ENCODE peak calls at places on chromosome 22, in five cellular contexts. Z is mammary epithelial cell, D is HCT116, T is fibroblast of lung, B is hepatocyte. S is an unnamed sample.
A peak's percentile ranks its signal among the peaks of the same experiment; 100 is the strongest.

GRCh38 chr22:24510694-24511625 is 15.8 kb downstream of the UPB1 start:
- DNase-seq in Z (peak; percentile 16), D (no peak), T (peak; percentile 63), B (peak; percentile 51), S (no peak)

GRCh38 chr22:36463783-36464184 is 17.7 kb downstream of the TXN2 start:
- DNase-seq in Z (no peak), D (no peak), T (no peak), B (no peak), S (no peak)

GRCh38 chr22:24331468-24332440 is 61.1 kb downstream of the SPECC1L start:
- DNase-seq in Z (no peak), D (no peak), T (no peak), B (no peak), S (no peak)

GRCh38 chr22:29319072-29319471 is 3.6 kb upstream of the RASL10A start:
- DNase-seq in Z (no peak), D (no peak), T (no peak), B (no peak), S (no peak)

GRCh38 chr22:40044870-40045834 is 50.4 kb downstream of the FAM83F start:
- DNase-seq in Z (peak; percentile 32), D (no peak), T (peak; percentile 11), B (peak; percentile 80), S (no peak)

GRCh38 chr22:24580276-24580675 is 12.6 kb downstream of the LRRC75B start:
- DNase-seq in Z (peak; percentile 88), D (no peak), T (peak; percentile 87), B (no peak), S (no peak)

GRCh38 chr22:38959574-38959973 is 2.2 kb downstream of the APOBEC3A start:
- DNase-seq in Z (no peak), D (no peak), T (no peak), B (no peak), S (no peak)

GRCh38 chr22:25987948-25988347 is 181.3 kb upstream of the SEZ6L start:
- DNase-seq in Z (no peak), D (no peak), T (no peak), B (no peak), S (peak; percentile 55)

GRCh38 chr22:32034275-32034674 is 8.8 kb upstream of the SLC5A1 start:
- DNase-seq in Z (no peak), D (no peak), T (no peak), B (no peak), S (no peak)

GRCh38 chr22:37058917-37059701 is 7.6 kb downstream of the KCTD17 start:
- DNase-seq in Z (no peak), D (no peak), T (no peak), B (no peak), S (no peak)

GRCh38 chr22:19271856-19272535 is 19.5 kb downstream of the CLTCL1 start:
- DNase-seq in Z (peak; percentile 20), D (no peak), T (no peak), B (peak; percentile 29), S (no peak)

GRCh38 chr22:45319319-45319675 is 9.6 kb downstream of the FAM118A start:
- DNase-seq in Z (no peak), D (no peak), T (peak; percentile 91), B (peak; percentile 51), S (no peak)

GRCh38 chr22:29167032-29167911 is 38.4 kb upstream of the EMID1 start:
- DNase-seq in Z (no peak), D (no peak), T (no peak), B (no peak), S (no peak)

GRCh38 chr22:46193898-46194310 is 43.6 kb downstream of the PPARA start:
- DNase-seq in Z (no peak), D (no peak), T (no peak), B (no peak), S (no peak)

GRCh38 chr22:37328017-37328416 is 45.7 kb downstream of the CYTH4 start:
- DNase-seq in Z (peak; percentile 92), D (peak; percentile 96), T (peak; percentile 47), B (no peak), S (peak; percentile 18)

GRCh38 chr22:32852346-32853251 is 51.1 kb downstream of the TIMP3 start:
- DNase-seq in Z (no peak), D (no peak), T (peak; percentile 46), B (peak; percentile 36), S (no peak)

GRCh38 chr22:38941488-38941987 is 15.9 kb upstream of the APOBEC3A start:
- DNase-seq in Z (no peak), D (no peak), T (no peak), B (no peak), S (no peak)

GRCh38 chr22:18077639-18078328 is at the start of gene PEX26:
- DNase-seq in Z (peak; percentile 94), D (peak; percentile 87), T (peak; percentile 96), B (peak; percentile 97), S (peak; percentile 97)

GRCh38 chr22:31616315-31616980 is 45.6 kb downstream of the PISD start:
- DNase-seq in Z (no peak), D (no peak), T (no peak), B (peak; percentile 59), S (no peak)

GRCh38 chr22:11628651-11629511 is 3899.1 kb upstream of the OR11H1 start:
- DNase-seq in Z (no peak), D (no peak), T (no peak), B (no peak), S (no peak)

GRCh38 chr22:24938741-24939341 is 7.7 kb downstream of the LHFPL7 start:
- DNase-seq in Z (peak; percentile 48), D (no peak), T (peak; percentile 46), B (peak; percentile 72), S (peak; percentile 62)

GRCh38 chr22:41596776-41597634 is 7.4 kb upstream of the PMM1 start:
- DNase-seq in Z (peak; percentile 66), D (no peak), T (peak; percentile 60), B (peak; percentile 69), S (peak; percentile 49)

GRCh38 chr22:17733484-17733883 is 40.8 kb downstream of the BID start:
- DNase-seq in Z (no peak), D (no peak), T (no peak), B (no peak), S (no peak)

GRCh38 chr22:45994516-45995404 is 17.8 kb upstream of the WNT7B start:
- DNase-seq in Z (peak; percentile 40), D (no peak), T (peak; percentile 57), B (peak; percentile 76), S (peak; percentile 80)

GRCh38 chr22:25774575-25775026 is 32.6 kb downstream of the MYO18B start:
- DNase-seq in Z (no peak), D (no peak), T (no peak), B (no peak), S (peak; percentile 25)

GRCh38 chr22:40346178-40347064 is at the start of gene ADSL:
- DNase-seq in Z (peak; percentile 88), D (peak; percentile 47), T (peak; percentile 85), B (peak; percentile 94), S (peak; percentile 94)

GRCh38 chr22:25741692-25742626 is at the start of gene MYO18B:
- DNase-seq in Z (no peak), D (no peak), T (no peak), B (no peak), S (no peak)

GRCh38 chr22:33083212-33083611 is 25.0 kb upstream of the SYN3 start:
- DNase-seq in Z (no peak), D (no peak), T (no peak), B (no peak), S (no peak)

GRCh38 chr22:38935023-38935422 is 22.4 kb upstream of the APOBEC3A start:
- DNase-seq in Z (peak; percentile 54), D (no peak), T (no peak), B (no peak), S (no peak)

GRCh38 chr22:46070215-46070721 is 80.1 kb upstream of the PPARA start:
- DNase-seq in Z (peak; percentile 76), D (no peak), T (peak; percentile 72), B (peak; percentile 53), S (peak; percentile 76)

GRCh38 chr22:41263704-41264103 is 22.3 kb downstream of the RANGAP1 start:
- DNase-seq in Z (no peak), D (no peak), T (no peak), B (no peak), S (no peak)

GRCh38 chr22:47006433-47006832 is 244.0 kb downstream of the TBC1D22A start:
- DNase-seq in Z (no peak), D (no peak), T (no peak), B (no peak), S (no peak)

GRCh38 chr22:37623075-37624016 is 14.7 kb downstream of the GGA1 start:
- DNase-seq in Z (no peak), D (no peak), T (peak; percentile 57), B (peak; percentile 83), S (peak; percentile 65)

DNA sequence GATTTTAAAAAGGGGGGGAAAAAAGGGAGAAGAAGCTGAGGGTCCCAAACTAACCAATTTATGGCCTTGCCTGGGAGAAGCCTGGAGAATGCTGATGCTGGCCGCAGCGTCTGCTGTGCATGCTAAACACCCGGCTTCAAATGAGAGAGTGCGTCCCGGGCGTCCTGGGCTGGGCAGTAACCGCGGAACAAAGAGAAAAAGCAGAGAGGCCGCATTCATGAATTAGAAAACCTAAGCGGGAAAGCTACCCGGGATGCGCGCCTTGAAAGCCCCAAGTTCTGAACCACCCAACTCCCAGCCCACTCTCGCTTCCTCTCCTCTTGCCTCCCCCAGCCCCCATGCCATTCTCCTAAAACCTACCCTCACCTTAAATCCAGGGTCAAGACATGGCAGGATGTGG is 6.5 kb downstream of the MN1 start:
- DNase-seq in Z (no peak), D (no peak), T (no peak), B (no peak), S (no peak)
- TF ChIP-seq EZH2 in Z (no peak), D (no peak), T (no peak), B (no peak), S (no peak)

GRCh38 chr22:20435436-20436308 is 2.0 kb downstream of the SCARF2 start:
- DNase-seq in Z (no peak), D (no peak), T (no peak), B (no peak), S (no peak)
- TF ChIP-seq EZH2 in Z (peak; percentile 84), D (no peak), T (no peak), B (no peak), S (no peak)

GRCh38 chr22:43110927-43111623 is 525 bp downstream of the BIK start:
- DNase-seq in Z (peak; percentile 33), D (no peak), T (no peak), B (peak; percentile 69), S (no peak)
- TF ChIP-seq EZH2 in Z (no peak), D (no peak), T (peak; percentile 93), B (peak; percentile 68), S (no peak)

DNA sequence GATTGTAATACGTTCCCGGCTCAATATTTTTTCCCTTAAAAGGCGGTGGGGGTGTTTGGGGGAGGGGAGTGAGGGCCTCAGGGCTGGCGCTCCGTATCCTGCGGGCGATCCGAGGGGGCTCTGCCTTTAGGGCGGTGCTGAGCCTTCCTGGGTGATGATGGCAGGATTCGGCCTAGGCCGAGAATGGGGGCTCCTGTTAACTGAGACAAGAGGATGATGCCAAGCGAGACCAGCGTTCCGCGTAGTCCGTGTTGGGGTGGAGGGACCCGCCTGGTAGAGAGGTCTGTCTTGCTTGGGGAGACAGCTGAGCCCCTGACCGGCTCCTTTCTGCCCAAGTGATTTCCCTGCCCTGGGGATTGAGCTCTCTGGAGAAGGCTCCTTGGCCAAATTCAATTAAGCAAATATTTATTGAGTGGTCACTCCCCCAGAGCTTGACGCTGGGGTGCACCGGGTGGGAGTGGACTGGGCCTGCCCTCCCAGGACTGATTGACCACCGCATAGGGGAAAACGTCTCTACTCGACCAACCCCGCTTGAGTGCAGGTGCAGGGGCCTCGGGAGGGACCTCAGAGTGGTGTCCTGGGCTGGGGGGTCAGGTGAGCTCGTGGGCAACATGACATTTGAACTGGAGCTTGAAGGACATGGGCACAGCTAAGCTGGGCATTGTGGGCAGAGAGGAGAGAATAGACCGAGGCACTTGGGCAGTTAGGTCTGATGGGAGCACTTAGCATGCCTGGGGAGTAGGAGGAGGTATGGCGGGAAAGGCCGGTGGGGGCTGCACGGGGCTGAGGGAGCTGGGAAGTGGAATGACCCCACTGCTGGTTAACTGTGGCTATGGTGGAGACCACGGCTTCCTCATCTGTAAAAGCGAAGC is 1.1 kb downstream of the GNAZ start:
- DNase-seq in Z (no peak), D (no peak), T (no peak), B (no peak), S (no peak)
- TF ChIP-seq EZH2 in Z (no peak), D (no peak), T (no peak), B (no peak), S (no peak)